ENCODE peak calls at places on chromosomes 3 and 15, in six cellular contexts. One of them, this sample, is unnamed.
A peak's percentile ranks its signal among the peaks of the same experiment; 100 is the strongest.

GRCh38 chr3:71089271-71089670 is 494.3 kb downstream of the FOXP1 start:
- DNase-seq in PC-3: peak; percentile 69
- DNase-seq in hepatocyte: no peak
- DNase-seq in PC-9: no peak
- DNase-seq in GM23248: peak; percentile 32
- DNase-seq in GM23338: no peak
- DNase-seq in this sample: no peak

GRCh38 chr3:149004622-149005021 is 13.3 kb downstream of the GYG1 start:
- DNase-seq in PC-3: peak; percentile 72
- DNase-seq in hepatocyte: no peak
- DNase-seq in PC-9: no peak
- DNase-seq in GM23248: peak; percentile 43
- DNase-seq in GM23338: no peak
- DNase-seq in this sample: no peak

GRCh38 chr3:113428581-113428980 is 12.7 kb downstream of the CFAP44 start:
- DNase-seq in PC-3: peak; percentile 61
- DNase-seq in hepatocyte: no peak
- DNase-seq in PC-9: no peak
- DNase-seq in GM23248: peak; percentile 13
- DNase-seq in GM23338: no peak
- DNase-seq in this sample: no peak

GRCh38 chr15:68113273-68113672 is 59.2 kb downstream of the PIAS1 start:
- DNase-seq in PC-3: no peak
- DNase-seq in hepatocyte: peak; percentile 13
- DNase-seq in PC-9: no peak
- DNase-seq in GM23248: peak; percentile 54
- DNase-seq in GM23338: no peak
- DNase-seq in this sample: no peak

GRCh38 chr3:62013931-62014330 is 359.4 kb downstream of the FEZF2 start:
- DNase-seq in PC-3: no peak
- DNase-seq in hepatocyte: no peak
- DNase-seq in PC-9: no peak
- DNase-seq in GM23248: no peak
- DNase-seq in GM23338: no peak
- DNase-seq in this sample: no peak

GRCh38 chr3:31004025-31004678 is 109.7 kb upstream of the GADL1 start:
- DNase-seq in PC-3: peak; percentile 52
- DNase-seq in hepatocyte: peak; percentile 12
- DNase-seq in PC-9: peak; percentile 15
- DNase-seq in GM23248: peak; percentile 98
- DNase-seq in GM23338: no peak
- DNase-seq in this sample: no peak

GRCh38 chr3:152595975-152596832 is 238.7 kb upstream of the P2RY1 start:
- DNase-seq in PC-3: no peak
- DNase-seq in hepatocyte: peak; percentile 34
- DNase-seq in PC-9: no peak
- DNase-seq in GM23248: peak; percentile 68
- DNase-seq in GM23338: no peak
- DNase-seq in this sample: peak; percentile 84

GRCh38 chr3:40921251-40921650 is 278.1 kb upstream of the CTNNB1 start:
- DNase-seq in PC-3: no peak
- DNase-seq in hepatocyte: no peak
- DNase-seq in PC-9: no peak
- DNase-seq in GM23248: no peak
- DNase-seq in GM23338: no peak
- DNase-seq in this sample: no peak

GRCh38 chr3:42489116-42489936 is 13.1 kb upstream of the VIPR1 start:
- DNase-seq in PC-3: no peak
- DNase-seq in hepatocyte: peak; percentile 2
- DNase-seq in PC-9: no peak
- DNase-seq in GM23248: no peak
- DNase-seq in GM23338: no peak
- DNase-seq in this sample: no peak

GRCh38 chr3:50302095-50303037 is 1.0 kb downstream of the HYAL1 start:
- DNase-seq in PC-3: no peak
- DNase-seq in hepatocyte: no peak
- DNase-seq in PC-9: no peak
- DNase-seq in GM23248: no peak
- DNase-seq in GM23338: no peak
- DNase-seq in this sample: no peak

GRCh38 chr3:186082150-186082549 is 26.7 kb downstream of the ETV5 start:
- DNase-seq in PC-3: no peak
- DNase-seq in hepatocyte: no peak
- DNase-seq in PC-9: no peak
- DNase-seq in GM23248: no peak
- DNase-seq in GM23338: no peak
- DNase-seq in this sample: no peak

GRCh38 chr3:126300001-126300760 is 57.0 kb downstream of the KLF15 start:
- DNase-seq in PC-3: no peak
- DNase-seq in hepatocyte: no peak
- DNase-seq in PC-9: no peak
- DNase-seq in GM23248: no peak
- DNase-seq in GM23338: no peak
- DNase-seq in this sample: no peak

GRCh38 chr15:59148160-59148810 is 43.3 kb downstream of the CCNB2 start:
- DNase-seq in PC-3: no peak
- DNase-seq in hepatocyte: no peak
- DNase-seq in PC-9: no peak
- DNase-seq in GM23248: peak; percentile 41
- DNase-seq in GM23338: peak; percentile 28
- DNase-seq in this sample: no peak

GRCh38 chr3:66372681-66373350 is 128.0 kb downstream of the LRIG1 start:
- DNase-seq in PC-3: peak; percentile 28
- DNase-seq in hepatocyte: peak; percentile 47
- DNase-seq in PC-9: no peak
- DNase-seq in GM23248: peak; percentile 7
- DNase-seq in GM23338: peak; percentile 89
- DNase-seq in this sample: no peak

GRCh38 chr3:52820741-52821140 is 9.7 kb downstream of the ITIH4 start:
- DNase-seq in PC-3: peak; percentile 53
- DNase-seq in hepatocyte: peak; percentile 51
- DNase-seq in PC-9: peak; percentile 16
- DNase-seq in GM23248: peak; percentile 50
- DNase-seq in GM23338: peak; percentile 83
- DNase-seq in this sample: no peak

DNA sequence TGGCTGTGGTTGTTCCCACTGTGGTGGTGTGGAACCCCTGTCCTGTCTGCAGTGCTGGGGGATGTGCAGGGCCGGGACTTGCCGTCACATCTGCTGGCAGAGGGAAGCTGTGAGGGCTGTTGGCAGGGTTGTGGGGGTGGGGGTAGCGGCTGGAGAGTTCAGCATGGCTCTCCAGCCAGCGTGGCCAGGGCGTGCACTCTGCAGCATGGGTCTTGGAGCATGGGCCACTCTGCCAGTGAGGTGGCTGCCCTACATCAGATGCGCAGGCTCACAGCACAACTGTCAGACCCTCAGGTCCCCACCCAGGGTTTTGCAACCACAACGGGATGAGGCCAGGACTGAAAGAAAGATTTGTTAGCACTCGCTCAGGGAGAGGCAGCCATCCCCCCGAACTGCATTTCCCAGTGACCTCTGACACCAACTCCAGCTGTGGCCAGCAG is 237.7 kb upstream of the LYSMD4 start:
- DNase-seq in PC-3: no peak
- DNase-seq in hepatocyte: no peak
- DNase-seq in PC-9: no peak
- DNase-seq in GM23248: no peak
- DNase-seq in GM23338: no peak
- DNase-seq in this sample: no peak
- H3K9me2 ChIP-seq in PC-3: no peaks in the 10 kb centered on the region
- H3K9me2 ChIP-seq in hepatocyte: no peaks in the 10 kb centered on the region
- H3K9me2 ChIP-seq in PC-9: no peaks in the 10 kb centered on the region
- H3K9me2 ChIP-seq in GM23248: no peaks in the 10 kb centered on the region
- H3K9me2 ChIP-seq in GM23338: peaks cover 13% of the 10 kb centered on the region
- H3K9me2 ChIP-seq in this sample: no peaks in the 10 kb centered on the region

DNA sequence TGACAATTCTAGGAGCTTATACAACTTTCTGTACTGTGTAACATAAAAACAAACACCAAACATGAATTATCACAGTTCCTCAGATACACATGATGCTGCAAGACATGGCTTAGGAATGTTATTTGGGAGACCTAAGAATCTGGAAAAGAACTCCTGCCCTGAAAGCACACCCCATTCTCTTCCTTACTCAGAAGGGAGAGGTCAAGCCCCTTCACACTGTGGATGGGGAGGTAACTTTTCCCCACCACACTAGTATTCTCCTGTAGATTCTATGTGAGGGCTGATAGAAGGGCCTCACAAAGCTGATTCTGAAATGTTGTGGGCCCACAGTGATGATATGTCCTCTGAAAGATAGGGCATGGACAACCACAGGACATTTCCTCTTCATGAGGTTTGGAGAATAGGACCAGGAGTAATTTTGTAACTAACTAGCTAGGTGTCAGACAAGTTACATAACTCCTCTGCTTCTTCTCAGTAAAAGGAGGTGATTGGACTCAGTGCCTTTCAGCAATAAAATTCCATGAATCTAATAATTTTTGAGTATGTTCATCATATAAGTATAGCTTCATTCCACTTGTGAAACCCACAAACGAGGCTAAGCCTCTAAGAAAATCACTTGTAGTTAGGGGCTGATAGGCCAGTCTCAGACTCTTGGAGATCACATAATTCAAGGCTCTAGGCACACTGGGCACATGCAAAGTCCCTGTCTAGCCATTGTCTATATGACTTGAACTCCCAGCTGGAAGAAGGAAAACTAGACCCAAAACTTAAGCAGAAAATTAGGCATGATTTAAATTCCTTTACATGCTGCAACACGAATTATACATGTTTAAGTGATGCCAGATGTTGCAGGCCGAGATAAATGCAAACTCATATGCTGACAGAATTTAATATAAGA is 7.5 kb downstream of the PTX3 start:
- DNase-seq in PC-3: no peak
- DNase-seq in hepatocyte: no peak
- DNase-seq in PC-9: no peak
- DNase-seq in GM23248: peak; percentile 34
- DNase-seq in GM23338: no peak
- DNase-seq in this sample: no peak
- H2AFZ ChIP-seq in PC-3: no peak overlapping the region
- H2AFZ ChIP-seq in hepatocyte: no peak overlapping the region
- H2AFZ ChIP-seq in PC-9: no peak overlapping the region
- H2AFZ ChIP-seq in GM23248: no peak overlapping the region
- H2AFZ ChIP-seq in GM23338: no peak overlapping the region
- H2AFZ ChIP-seq in this sample: no peak overlapping the region

DNA sequence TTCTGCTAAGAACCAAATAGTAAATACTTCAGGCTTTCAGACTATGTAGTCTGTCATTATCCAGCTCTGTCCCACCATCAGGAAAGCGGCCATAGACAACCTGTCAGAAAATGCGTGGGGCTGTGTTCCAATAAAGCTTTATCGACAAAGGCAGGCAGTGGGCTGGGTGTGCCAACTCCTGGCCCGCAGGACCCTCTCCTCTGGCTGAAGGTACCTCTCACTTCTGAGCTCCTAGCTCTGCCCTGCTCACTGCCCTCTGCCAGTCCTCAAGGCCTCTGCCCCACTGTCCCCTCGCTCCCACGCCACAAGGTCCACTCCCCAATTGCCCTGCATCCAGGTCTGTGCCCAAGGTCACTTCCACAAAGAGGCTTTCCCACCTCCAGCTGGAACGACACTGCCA is 20.0 kb downstream of the SSUH2 start:
- DNase-seq in PC-3: no peak
- DNase-seq in hepatocyte: no peak
- DNase-seq in PC-9: no peak
- DNase-seq in GM23248: no peak
- DNase-seq in GM23338: no peak
- DNase-seq in this sample: no peak
- TF ChIP-seq EZH2 in PC-3: no peak
- TF ChIP-seq EZH2 in hepatocyte: no peak
- TF ChIP-seq EZH2 in PC-9: no peak
- TF ChIP-seq EZH2 in GM23248: no peak
- TF ChIP-seq EZH2 in GM23338: no peak
- TF ChIP-seq EZH2 in this sample: no peak

DNA sequence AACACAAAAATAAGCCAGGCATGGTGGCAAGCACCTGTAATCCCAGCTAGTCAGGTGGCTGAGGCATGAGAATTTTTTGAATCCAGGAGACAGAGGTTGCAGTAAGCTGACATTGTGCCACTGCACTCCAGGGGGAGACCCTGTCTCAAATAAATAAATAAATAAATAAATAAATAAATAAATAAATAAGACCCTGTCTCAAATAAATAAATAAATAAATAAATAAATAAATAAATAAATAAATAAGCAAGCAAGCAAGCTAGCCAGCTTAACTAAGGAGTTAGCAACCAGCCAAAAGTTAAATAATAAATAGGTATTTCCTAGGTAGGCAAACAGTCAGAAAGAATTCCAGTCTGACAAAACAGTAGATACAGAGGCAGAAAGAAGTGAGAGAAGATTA is 123.9 kb downstream of the GALK2 start:
- DNase-seq in PC-3: no peak
- DNase-seq in hepatocyte: no peak
- DNase-seq in PC-9: no peak
- DNase-seq in GM23248: no peak
- DNase-seq in GM23338: no peak
- DNase-seq in this sample: no peak
- H3K9me2 ChIP-seq in PC-3: no peaks in the 10 kb centered on the region
- H3K9me2 ChIP-seq in hepatocyte: no peaks in the 10 kb centered on the region
- H3K9me2 ChIP-seq in PC-9: no peaks in the 10 kb centered on the region
- H3K9me2 ChIP-seq in GM23248: no peaks in the 10 kb centered on the region
- H3K9me2 ChIP-seq in GM23338: no peaks in the 10 kb centered on the region
- H3K9me2 ChIP-seq in this sample: no peaks in the 10 kb centered on the region

GRCh38 chr3:57228734-57229505 is 1.4 kb downstream of the APPL1 start:
- DNase-seq in PC-3: peak; percentile 95
- DNase-seq in hepatocyte: peak; percentile 57
- DNase-seq in PC-9: no peak
- DNase-seq in GM23248: peak; percentile 89
- DNase-seq in GM23338: no peak
- DNase-seq in this sample: no peak
- H2AFZ ChIP-seq in PC-3: no peak overlapping the region
- H2AFZ ChIP-seq in hepatocyte: peak overlapping the region; percentile 92
- H2AFZ ChIP-seq in PC-9: peak overlapping the region; percentile 80
- H2AFZ ChIP-seq in GM23248: peak overlapping the region; percentile 89
- H2AFZ ChIP-seq in GM23338: no peak overlapping the region
- H2AFZ ChIP-seq in this sample: peak overlapping the region; percentile 70

DNA sequence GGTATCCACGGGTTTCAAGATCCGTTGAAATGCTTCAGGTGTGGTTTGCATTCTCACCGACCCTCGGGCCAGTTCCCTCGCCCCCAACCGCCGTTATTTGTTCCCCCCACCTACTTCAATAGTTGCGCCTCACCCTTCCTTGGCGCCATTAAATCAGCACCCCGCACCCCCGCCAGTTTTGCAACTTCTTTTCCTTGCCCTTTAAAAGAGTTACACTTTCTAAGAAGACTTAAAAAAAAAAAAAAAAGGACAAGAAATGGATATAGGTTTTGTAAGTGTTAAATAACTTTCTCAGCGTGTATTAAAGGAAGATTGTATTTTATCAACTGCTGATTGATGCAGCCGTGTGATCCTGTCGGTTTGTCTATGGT is 87.2 kb downstream of the NR2F2 start:
- DNase-seq in PC-3: no peak
- DNase-seq in hepatocyte: no peak
- DNase-seq in PC-9: no peak
- DNase-seq in GM23248: no peak
- DNase-seq in GM23338: no peak
- DNase-seq in this sample: no peak
- TF ChIP-seq EZH2 in PC-3: no peak
- TF ChIP-seq EZH2 in hepatocyte: no peak
- TF ChIP-seq EZH2 in PC-9: no peak
- TF ChIP-seq EZH2 in GM23248: peak; percentile 75
- TF ChIP-seq EZH2 in GM23338: peak; percentile 42
- TF ChIP-seq EZH2 in this sample: no peak

DNA sequence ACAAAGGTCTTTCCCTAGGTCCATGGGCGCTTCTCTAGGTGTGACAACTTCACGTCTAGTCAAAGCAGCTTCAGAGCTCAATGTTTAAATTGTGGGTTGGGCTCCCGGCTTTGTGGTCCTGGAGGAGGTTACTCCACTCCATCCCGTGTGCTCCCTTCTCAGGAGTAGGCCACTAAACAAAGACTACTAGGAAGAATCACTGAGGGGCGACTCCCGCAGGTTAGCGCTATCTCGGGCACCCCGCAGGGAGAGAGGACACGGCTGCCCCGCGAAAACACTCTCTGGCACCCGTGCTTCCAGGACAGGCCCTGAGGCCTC is 500 bp downstream of the PARP6 start:
- DNase-seq in PC-3: no peak
- DNase-seq in hepatocyte: peak; percentile 41
- DNase-seq in PC-9: no peak
- DNase-seq in GM23248: peak; percentile 50
- DNase-seq in GM23338: peak; percentile 48
- DNase-seq in this sample: peak; percentile 6
- H3K9me2 ChIP-seq in PC-3: no peaks in the 10 kb centered on the region
- H3K9me2 ChIP-seq in hepatocyte: no peaks in the 10 kb centered on the region
- H3K9me2 ChIP-seq in PC-9: no peaks in the 10 kb centered on the region
- H3K9me2 ChIP-seq in GM23248: no peaks in the 10 kb centered on the region
- H3K9me2 ChIP-seq in GM23338: no peaks in the 10 kb centered on the region
- H3K9me2 ChIP-seq in this sample: no peaks in the 10 kb centered on the region